ENCODE peak calls at places on chromosomes 1 and 21, in six cellular contexts. One of them, this sample, is unnamed.

GRCh38 chr1:17090844-17091243 is 28.4 kb downstream of the PADI2 start:
- DNase-seq in D721Med: no peak
- DNase-seq in COR-L47: no peak
- DNase-seq in activated B cell treated with CpG ODN at 0.5 μM for 24 hours: no peak
- DNase-seq in progenitor cell of endocrine pancreas: no peak
- DNase-seq in NCI-H1436: no peak
- DNase-seq in this sample: no peak

GRCh38 chr1:3939242-3940080 is 39.4 kb upstream of the C1orf174 start:
- DNase-seq in activated B cell treated with CpG ODN at 0.5 μM for 24 hours: no peak
- DNase-seq in progenitor cell of endocrine pancreas: no peak
- DNase-seq in D721Med: no peak
- DNase-seq in NCI-H1436: no peak
- DNase-seq in COR-L47: no peak
- DNase-seq in this sample: no peak

GRCh38 chr1:109643385-109644230 is 12.3 kb upstream of the GSTM4 start:
- DNase-seq in activated B cell treated with CpG ODN at 0.5 μM for 24 hours: peak; percentile 81
- DNase-seq in NCI-H1436: peak; percentile 43
- DNase-seq in D721Med: no peak
- DNase-seq in COR-L47: peak; percentile 12
- DNase-seq in progenitor cell of endocrine pancreas: peak; percentile 88
- DNase-seq in this sample: peak; percentile 77

GRCh38 chr1:89149229-89149628 is 23.3 kb upstream of the GBP2 start:
- DNase-seq in D721Med: no peak
- DNase-seq in progenitor cell of endocrine pancreas: no peak
- DNase-seq in activated B cell treated with CpG ODN at 0.5 μM for 24 hours: no peak
- DNase-seq in COR-L47: no peak
- DNase-seq in NCI-H1436: no peak
- DNase-seq in this sample: no peak

GRCh38 chr1:89737985-89738510 is 82.8 kb upstream of the LRRC8D start:
- DNase-seq in NCI-H1436: no peak
- DNase-seq in activated B cell treated with CpG ODN at 0.5 μM for 24 hours: no peak
- DNase-seq in D721Med: no peak
- DNase-seq in progenitor cell of endocrine pancreas: no peak
- DNase-seq in COR-L47: no peak
- DNase-seq in this sample: no peak

GRCh38 chr1:175824079-175824478 is 80.7 kb upstream of the TNR start:
- DNase-seq in progenitor cell of endocrine pancreas: no peak
- DNase-seq in NCI-H1436: no peak
- DNase-seq in COR-L47: no peak
- DNase-seq in activated B cell treated with CpG ODN at 0.5 μM for 24 hours: no peak
- DNase-seq in D721Med: no peak
- DNase-seq in this sample: no peak

GRCh38 chr1:89719502-89720306 is 86.8 kb downstream of the LRRC8C start:
- DNase-seq in COR-L47: peak; percentile 87
- DNase-seq in NCI-H1436: peak; percentile 88
- DNase-seq in activated B cell treated with CpG ODN at 0.5 μM for 24 hours: no peak
- DNase-seq in progenitor cell of endocrine pancreas: no peak
- DNase-seq in D721Med: no peak
- DNase-seq in this sample: no peak

GRCh38 chr1:181416268-181416855 is 67.0 kb upstream of the CACNA1E start:
- DNase-seq in NCI-H1436: no peak
- DNase-seq in D721Med: no peak
- DNase-seq in activated B cell treated with CpG ODN at 0.5 μM for 24 hours: no peak
- DNase-seq in progenitor cell of endocrine pancreas: no peak
- DNase-seq in COR-L47: no peak
- DNase-seq in this sample: no peak

GRCh38 chr1:27689423-27690173 is 17.6 kb upstream of the IFI6 start:
- DNase-seq in D721Med: no peak
- DNase-seq in progenitor cell of endocrine pancreas: no peak
- DNase-seq in NCI-H1436: no peak
- DNase-seq in activated B cell treated with CpG ODN at 0.5 μM for 24 hours: no peak
- DNase-seq in COR-L47: no peak
- DNase-seq in this sample: no peak

GRCh38 chr1:93056214-93056613 is 22.9 kb upstream of the MTF2 start:
- DNase-seq in COR-L47: no peak
- DNase-seq in NCI-H1436: no peak
- DNase-seq in progenitor cell of endocrine pancreas: peak; percentile 43
- DNase-seq in D721Med: no peak
- DNase-seq in activated B cell treated with CpG ODN at 0.5 μM for 24 hours: no peak
- DNase-seq in this sample: peak; percentile 18

GRCh38 chr1:158272681-158273080 is 17.0 kb upstream of the CD1C start:
- DNase-seq in COR-L47: no peak
- DNase-seq in activated B cell treated with CpG ODN at 0.5 μM for 24 hours: no peak
- DNase-seq in progenitor cell of endocrine pancreas: no peak
- DNase-seq in NCI-H1436: no peak
- DNase-seq in D721Med: no peak
- DNase-seq in this sample: peak; percentile 27

GRCh38 chr1:105730701-105731100 is 1325.8 kb upstream of the PRMT6 start:
- DNase-seq in COR-L47: peak; percentile 5
- DNase-seq in NCI-H1436: no peak
- DNase-seq in progenitor cell of endocrine pancreas: no peak
- DNase-seq in activated B cell treated with CpG ODN at 0.5 μM for 24 hours: no peak
- DNase-seq in D721Med: no peak
- DNase-seq in this sample: no peak

GRCh38 chr1:237324226-237324625 is 282.2 kb downstream of the RYR2 start:
- DNase-seq in COR-L47: no peak
- DNase-seq in D721Med: no peak
- DNase-seq in NCI-H1436: no peak
- DNase-seq in activated B cell treated with CpG ODN at 0.5 μM for 24 hours: no peak
- DNase-seq in progenitor cell of endocrine pancreas: no peak
- DNase-seq in this sample: no peak

GRCh38 chr1:108685524-108685923 is 6.6 kb upstream of the PRPF38B start:
- DNase-seq in activated B cell treated with CpG ODN at 0.5 μM for 24 hours: no peak
- DNase-seq in COR-L47: no peak
- DNase-seq in NCI-H1436: no peak
- DNase-seq in D721Med: no peak
- DNase-seq in progenitor cell of endocrine pancreas: no peak
- DNase-seq in this sample: no peak

GRCh38 chr1:47618830-47619229 is 181.0 kb downstream of the FOXD2 start:
- DNase-seq in progenitor cell of endocrine pancreas: no peak
- DNase-seq in activated B cell treated with CpG ODN at 0.5 μM for 24 hours: no peak
- DNase-seq in D721Med: no peak
- DNase-seq in NCI-H1436: no peak
- DNase-seq in COR-L47: no peak
- DNase-seq in this sample: no peak

GRCh38 chr1:211495584-211495983 is 3.6 kb upstream of the RD3 start:
- DNase-seq in COR-L47: no peak
- DNase-seq in activated B cell treated with CpG ODN at 0.5 μM for 24 hours: no peak
- DNase-seq in NCI-H1436: no peak
- DNase-seq in progenitor cell of endocrine pancreas: no peak
- DNase-seq in D721Med: no peak
- DNase-seq in this sample: no peak

GRCh38 chr1:23370744-23371710 is 1.4 kb upstream of the ZNF436 start:
- DNase-seq in NCI-H1436: peak; percentile 4
- DNase-seq in activated B cell treated with CpG ODN at 0.5 μM for 24 hours: no peak
- DNase-seq in progenitor cell of endocrine pancreas: peak; percentile 15
- DNase-seq in D721Med: no peak
- DNase-seq in COR-L47: peak; percentile 65
- DNase-seq in this sample: no peak

GRCh38 chr1:73943270-73943669 is 254.7 kb downstream of the LRRIQ3 start:
- DNase-seq in COR-L47: no peak
- DNase-seq in activated B cell treated with CpG ODN at 0.5 μM for 24 hours: no peak
- DNase-seq in NCI-H1436: no peak
- DNase-seq in D721Med: no peak
- DNase-seq in progenitor cell of endocrine pancreas: no peak
- DNase-seq in this sample: no peak

GRCh38 chr1:174165471-174166137 is 6.3 kb downstream of the RABGAP1L start:
- DNase-seq in progenitor cell of endocrine pancreas: no peak
- DNase-seq in D721Med: no peak
- DNase-seq in COR-L47: no peak
- DNase-seq in activated B cell treated with CpG ODN at 0.5 μM for 24 hours: no peak
- DNase-seq in NCI-H1436: no peak
- DNase-seq in this sample: no peak

GRCh38 chr1:197928849-197929336 is 11.7 kb downstream of the LHX9 start:
- DNase-seq in progenitor cell of endocrine pancreas: no peak
- DNase-seq in D721Med: no peak
- DNase-seq in NCI-H1436: no peak
- DNase-seq in COR-L47: no peak
- DNase-seq in activated B cell treated with CpG ODN at 0.5 μM for 24 hours: no peak
- DNase-seq in this sample: no peak

GRCh38 chr21:23887709-23888303 is 1719.5 kb downstream of the MRPL39 start:
- DNase-seq in NCI-H1436: no peak
- DNase-seq in D721Med: no peak
- DNase-seq in progenitor cell of endocrine pancreas: no peak
- DNase-seq in activated B cell treated with CpG ODN at 0.5 μM for 24 hours: peak; percentile 37
- DNase-seq in COR-L47: peak; percentile 4
- DNase-seq in this sample: no peak

GRCh38 chr1:12208764-12209494 is 20.9 kb upstream of the VPS13D start:
- DNase-seq in NCI-H1436: peak; percentile 72
- DNase-seq in progenitor cell of endocrine pancreas: peak; percentile 91
- DNase-seq in D721Med: peak; percentile 47
- DNase-seq in activated B cell treated with CpG ODN at 0.5 μM for 24 hours: peak; percentile 81
- DNase-seq in COR-L47: peak; percentile 53
- DNase-seq in this sample: peak; percentile 74

GRCh38 chr1:76268341-76268740 is 193.8 kb downstream of the ST6GALNAC3 start:
- DNase-seq in activated B cell treated with CpG ODN at 0.5 μM for 24 hours: no peak
- DNase-seq in COR-L47: no peak
- DNase-seq in D721Med: no peak
- DNase-seq in NCI-H1436: no peak
- DNase-seq in progenitor cell of endocrine pancreas: no peak
- DNase-seq in this sample: no peak

GRCh38 chr1:117795190-117795589 is 134.2 kb downstream of the GDAP2 start:
- DNase-seq in D721Med: no peak
- DNase-seq in activated B cell treated with CpG ODN at 0.5 μM for 24 hours: no peak
- DNase-seq in progenitor cell of endocrine pancreas: no peak
- DNase-seq in NCI-H1436: no peak
- DNase-seq in COR-L47: no peak
- DNase-seq in this sample: no peak

GRCh38 chr1:219661464-219662092 is 48.7 kb upstream of the ZC3H11B start:
- DNase-seq in COR-L47: no peak
- DNase-seq in D721Med: no peak
- DNase-seq in activated B cell treated with CpG ODN at 0.5 μM for 24 hours: no peak
- DNase-seq in progenitor cell of endocrine pancreas: no peak
- DNase-seq in NCI-H1436: no peak
- DNase-seq in this sample: no peak

GRCh38 chr1:92820024-92820423 is 11.8 kb upstream of the RPL5 start:
- DNase-seq in COR-L47: no peak
- DNase-seq in activated B cell treated with CpG ODN at 0.5 μM for 24 hours: no peak
- DNase-seq in progenitor cell of endocrine pancreas: no peak
- DNase-seq in D721Med: no peak
- DNase-seq in NCI-H1436: no peak
- DNase-seq in this sample: no peak

GRCh38 chr1:182114627-182115023 is 53.1 kb upstream of the ZNF648 start:
- DNase-seq in activated B cell treated with CpG ODN at 0.5 μM for 24 hours: no peak
- DNase-seq in progenitor cell of endocrine pancreas: no peak
- DNase-seq in COR-L47: no peak
- DNase-seq in NCI-H1436: no peak
- DNase-seq in D721Med: no peak
- DNase-seq in this sample: no peak

GRCh38 chr1:50422675-50422945 is 633 bp downstream of the DMRTA2 start:
- DNase-seq in progenitor cell of endocrine pancreas: no peak
- DNase-seq in D721Med: no peak
- DNase-seq in COR-L47: no peak
- DNase-seq in NCI-H1436: peak; percentile 29
- DNase-seq in activated B cell treated with CpG ODN at 0.5 μM for 24 hours: no peak
- DNase-seq in this sample: no peak

GRCh38 chr1:31905681-31906080 is 32.5 kb downstream of the PTP4A2 start:
- DNase-seq in NCI-H1436: no peak
- DNase-seq in COR-L47: no peak
- DNase-seq in activated B cell treated with CpG ODN at 0.5 μM for 24 hours: no peak
- DNase-seq in D721Med: no peak
- DNase-seq in progenitor cell of endocrine pancreas: no peak
- DNase-seq in this sample: no peak

GRCh38 chr1:17591814-17592430 is 52.4 kb downstream of the ARHGEF10L start:
- DNase-seq in D721Med: no peak
- DNase-seq in activated B cell treated with CpG ODN at 0.5 μM for 24 hours: no peak
- DNase-seq in progenitor cell of endocrine pancreas: no peak
- DNase-seq in COR-L47: no peak
- DNase-seq in NCI-H1436: no peak
- DNase-seq in this sample: no peak

GRCh38 chr1:7549277-7549676 is 221.8 kb upstream of the VAMP3 start:
- DNase-seq in D721Med: no peak
- DNase-seq in NCI-H1436: peak; percentile 38
- DNase-seq in progenitor cell of endocrine pancreas: no peak
- DNase-seq in activated B cell treated with CpG ODN at 0.5 μM for 24 hours: no peak
- DNase-seq in COR-L47: no peak
- DNase-seq in this sample: peak; percentile 66

GRCh38 chr1:177495878-177496277 is 325.1 kb downstream of the BRINP2 start:
- DNase-seq in D721Med: no peak
- DNase-seq in COR-L47: no peak
- DNase-seq in NCI-H1436: no peak
- DNase-seq in progenitor cell of endocrine pancreas: no peak
- DNase-seq in activated B cell treated with CpG ODN at 0.5 μM for 24 hours: no peak
- DNase-seq in this sample: no peak

GRCh38 chr21:37484535-37485474 is 118.2 kb downstream of the DYRK1A start:
- DNase-seq in COR-L47: no peak
- DNase-seq in activated B cell treated with CpG ODN at 0.5 μM for 24 hours: no peak
- DNase-seq in progenitor cell of endocrine pancreas: no peak
- DNase-seq in D721Med: no peak
- DNase-seq in NCI-H1436: no peak
- DNase-seq in this sample: no peak

GRCh38 chr1:84712288-84712874 is 22.1 kb upstream of the SSX2IP start:
- DNase-seq in NCI-H1436: no peak
- DNase-seq in activated B cell treated with CpG ODN at 0.5 μM for 24 hours: no peak
- DNase-seq in COR-L47: no peak
- DNase-seq in D721Med: no peak
- DNase-seq in progenitor cell of endocrine pancreas: no peak
- DNase-seq in this sample: no peak

GRCh38 chr1:112509005-112509659 is 367 bp downstream of the WNT2B start:
- DNase-seq in COR-L47: no peak
- DNase-seq in NCI-H1436: no peak
- DNase-seq in activated B cell treated with CpG ODN at 0.5 μM for 24 hours: peak; percentile 41
- DNase-seq in D721Med: no peak
- DNase-seq in progenitor cell of endocrine pancreas: no peak
- DNase-seq in this sample: no peak

GRCh38 chr1:33957854-33958253 is 94.0 kb downstream of the HMGB4 start:
- DNase-seq in activated B cell treated with CpG ODN at 0.5 μM for 24 hours: no peak
- DNase-seq in COR-L47: peak; percentile 40
- DNase-seq in progenitor cell of endocrine pancreas: no peak
- DNase-seq in D721Med: no peak
- DNase-seq in NCI-H1436: no peak
- DNase-seq in this sample: no peak

GRCh38 chr1:22123901-22124404 is 18.9 kb downstream of the WNT4 start:
- DNase-seq in D721Med: no peak
- DNase-seq in NCI-H1436: no peak
- DNase-seq in COR-L47: no peak
- DNase-seq in progenitor cell of endocrine pancreas: no peak
- DNase-seq in activated B cell treated with CpG ODN at 0.5 μM for 24 hours: no peak
- DNase-seq in this sample: no peak

GRCh38 chr1:93448292-93448982 is 519 bp downstream of the FNBP1L start:
- DNase-seq in D721Med: peak; percentile 35
- DNase-seq in NCI-H1436: peak; percentile 73
- DNase-seq in progenitor cell of endocrine pancreas: peak; percentile 67
- DNase-seq in COR-L47: peak; percentile 72
- DNase-seq in activated B cell treated with CpG ODN at 0.5 μM for 24 hours: peak; percentile 35
- DNase-seq in this sample: peak; percentile 41

GRCh38 chr1:82392946-82393345 is 592.2 kb downstream of the ADGRL2 start:
- DNase-seq in D721Med: no peak
- DNase-seq in progenitor cell of endocrine pancreas: no peak
- DNase-seq in NCI-H1436: no peak
- DNase-seq in activated B cell treated with CpG ODN at 0.5 μM for 24 hours: no peak
- DNase-seq in COR-L47: no peak
- DNase-seq in this sample: no peak

This sample was measured in T47D.